ENCODE peak calls at places on chromosome 11, in four cellular contexts. Y, J, T and O are unnamed samples.
A peak's percentile ranks its signal among the peaks of the same experiment; 100 is the strongest.

GRCh38 chr11:90722552-90723190 is 499.8 kb upstream of the CHORDC1 start:
- DNase-seq in J (no peak), Y (no peak), T (no peak), O (no peak)

GRCh38 chr11:108592591-108593213 is 866 bp downstream of the EXPH5 start:
- DNase-seq in Y (no peak), T (peak; percentile 29), J (peak; percentile 32), O (peak; percentile 65)

GRCh38 chr11:6258141-6258540 is 1.5 kb upstream of the CCKBR start:
- DNase-seq in T (no peak), Y (no peak), J (no peak), O (no peak)

GRCh38 chr11:32487270-32487669 is 51.9 kb upstream of the WT1 start:
- DNase-seq in Y (no peak), J (peak; percentile 19), T (no peak), O (no peak)

GRCh38 chr11:87421422-87421821 is 383.7 kb downstream of the TMEM135 start:
- DNase-seq in Y (no peak), T (no peak), J (peak; percentile 90), O (peak; percentile 70)

GRCh38 chr11:132312161-132312560 is 941.7 kb downstream of the NTM start:
- DNase-seq in Y (no peak), J (peak; percentile 60), T (no peak), O (no peak)

GRCh38 chr11:120182790-120183491 is 27.9 kb upstream of the OAF start:
- DNase-seq in Y (no peak), T (peak; percentile 62), J (peak; percentile 68), O (peak; percentile 62)

GRCh38 chr11:69252494-69252845 is 41.5 kb upstream of the MYEOV start:
- DNase-seq in J (peak; percentile 6), T (no peak), Y (no peak), O (no peak)

GRCh38 chr11:62004473-62004872 is 37.0 kb upstream of the FTH1 start:
- DNase-seq in J (peak; percentile 47), T (peak; percentile 47), Y (no peak), O (peak; percentile 59)

GRCh38 chr11:113859665-113860064 is 15.7 kb downstream of the USP28 start:
- DNase-seq in T (no peak), J (no peak), Y (no peak), O (no peak)

GRCh38 chr11:22343411-22344032 is 5.3 kb downstream of the SLC17A6 start:
- DNase-seq in J (no peak), T (no peak), Y (no peak), O (no peak)

GRCh38 chr11:76834151-76834550 is 26.6 kb upstream of the ACER3 start:
- DNase-seq in T (no peak), J (no peak), Y (no peak), O (no peak)

GRCh38 chr11:94786264-94787126 is 18.3 kb downstream of the AMOTL1 start:
- DNase-seq in T (no peak), J (peak; percentile 52), Y (no peak), O (no peak)

GRCh38 chr11:125170001-125170405 is 5.5 kb downstream of the PKNOX2 start:
- DNase-seq in T (no peak), J (no peak), Y (no peak), O (no peak)

GRCh38 chr11:120108785-120109168 is 29.1 kb downstream of the TRIM29 start:
- DNase-seq in J (no peak), Y (no peak), T (no peak), O (no peak)

GRCh38 chr11:69156218-69156639 is 494 bp downstream of the SMIM38 start:
- DNase-seq in T (no peak), J (no peak), Y (no peak), O (no peak)

GRCh38 chr11:65639623-65640482 is 2.0 kb downstream of the SIPA1 start:
- DNase-seq in Y (peak; percentile 67), T (no peak), J (no peak), O (no peak)

GRCh38 chr11:70556884-70557741 is 158.8 kb downstream of the CTTN start:
- DNase-seq in T (no peak), Y (no peak), J (peak; percentile 36), O (no peak)

GRCh38 chr11:11148598-11148997 is 204.5 kb downstream of the CSNK2A3 start:
- DNase-seq in Y (no peak), T (no peak), J (no peak), O (no peak)

GRCh38 chr11:11146830-11147229 is 206.2 kb downstream of the CSNK2A3 start:
- DNase-seq in Y (no peak), J (no peak), T (peak; percentile 62), O (no peak)

GRCh38 chr11:11143849-11144248 is 209.2 kb downstream of the CSNK2A3 start:
- DNase-seq in T (no peak), J (no peak), Y (no peak), O (no peak)

GRCh38 chr11:11149671-11150459 is 203.2 kb downstream of the CSNK2A3 start:
- DNase-seq in T (no peak), J (no peak), Y (no peak), O (no peak)

DNA sequence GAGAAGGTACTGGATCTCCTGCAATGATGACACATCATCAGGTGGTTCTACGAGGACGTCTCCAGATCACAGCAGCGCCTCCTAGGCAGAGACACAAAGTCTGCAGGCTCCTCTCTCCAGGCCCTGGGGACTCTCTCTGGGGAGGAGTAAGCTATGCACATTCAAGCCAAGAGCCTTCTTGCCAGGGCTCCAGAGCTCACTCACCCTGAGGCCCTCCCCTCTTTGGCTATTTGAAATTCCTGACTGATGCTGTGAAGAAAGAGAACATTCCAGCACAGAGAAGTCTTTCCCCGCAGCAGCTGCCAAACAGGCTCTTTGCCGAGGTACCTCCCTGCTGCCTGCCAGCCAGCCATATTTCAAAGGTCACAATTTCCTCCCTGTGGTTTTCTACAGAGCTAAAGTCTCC is 204.9 kb downstream of the CSNK2A3 start:
- DNase-seq in J (peak; percentile 98), Y (no peak), T (peak; percentile 83), O (peak; percentile 93)
- H3K27ac ChIP-seq in J (peak overlapping the region; percentile 57), Y (no peak overlapping the region), T (peak overlapping the region; percentile 46), O (peak overlapping the region; percentile 46)

DNA sequence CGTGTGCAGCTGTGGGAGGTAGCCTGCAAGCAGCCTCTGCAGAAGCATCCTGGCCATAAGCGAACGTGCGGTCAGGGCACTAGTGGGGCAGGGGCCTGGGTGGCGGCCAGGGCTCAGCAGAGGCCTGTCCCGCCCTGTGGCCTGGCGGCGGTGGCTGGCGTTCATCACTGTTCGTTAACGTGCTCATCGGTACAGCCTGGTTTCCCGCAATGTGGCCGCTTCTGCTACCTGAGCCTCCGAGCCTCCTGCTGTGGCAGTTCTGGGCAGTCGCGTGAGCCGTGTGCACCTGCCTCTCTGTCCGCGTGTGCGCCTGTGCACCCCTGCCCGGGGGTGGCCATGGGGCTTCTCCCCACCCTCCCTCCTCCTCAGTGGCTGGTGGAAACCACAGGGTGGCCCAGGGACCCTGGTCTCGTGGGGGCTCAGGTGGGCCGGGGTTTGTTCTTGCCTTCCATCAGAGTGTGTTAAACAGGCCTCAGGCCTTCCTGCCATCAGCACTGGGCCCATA is 117.8 kb downstream of the KCNQ1OT1 start:
- DNase-seq in J (no peak), Y (no peak), T (no peak), O (peak; percentile 63)
- H3K4me1 ChIP-seq in J (no peaks in the 10 kb centered on the region), Y (no peaks in the 10 kb centered on the region), T (no peaks in the 10 kb centered on the region), O (no peaks in the 10 kb centered on the region)

GRCh38 chr11:34345012-34345804 is 12.6 kb downstream of the ABTB2 start:
- DNase-seq in T (peak; percentile 49), Y (no peak), J (peak; percentile 89), O (peak; percentile 76)
- H3K27ac ChIP-seq in T (peak overlapping the region; percentile 83), Y (no peak overlapping the region), J (peak overlapping the region; percentile 78), O (peak overlapping the region; percentile 78)

DNA sequence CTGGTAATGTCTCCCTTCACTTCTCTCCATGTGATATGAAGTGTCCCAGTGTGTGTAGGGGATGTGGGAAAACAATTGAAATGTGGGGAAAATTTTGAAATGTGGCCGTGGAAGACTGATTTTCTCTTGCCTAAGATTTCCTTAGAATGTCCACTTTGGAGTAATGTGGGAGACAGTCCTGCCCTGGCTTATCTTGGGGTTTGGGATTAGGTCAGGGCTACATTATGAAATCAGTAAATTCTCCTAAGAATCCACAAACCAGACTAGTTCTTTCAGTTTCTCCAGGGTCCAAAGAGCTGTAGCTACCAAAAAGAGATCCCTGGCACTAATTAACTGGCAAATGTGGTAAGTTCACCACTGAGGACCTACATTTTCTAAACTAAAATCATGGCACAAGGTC is 22.8 kb downstream of the YPEL4 start:
- DNase-seq in Y (no peak), J (no peak), T (no peak), O (no peak)
- H3K4me1 ChIP-seq in Y (no peaks in the 10 kb centered on the region), J (no peaks in the 10 kb centered on the region), T (no peaks in the 10 kb centered on the region), O (no peaks in the 10 kb centered on the region)